ENCODE peak calls at places on chromosomes 16 and 17, in six cellular contexts. One of them, this sample, is unnamed.
A peak's percentile ranks its signal among the peaks of the same experiment; 100 is the strongest.

GRCh38 chr17:72804949-72805348 is 287.5 kb downstream of the SLC39A11 start:
- DNase-seq in left lung: no peak
- DNase-seq in upper lobe of left lung: no peak
- DNase-seq in gastrocnemius medialis: no peak
- DNase-seq in IMR-90: peak; percentile 55
- DNase-seq in colonic mucosa: no peak
- DNase-seq in this sample: no peak

GRCh38 chr17:47638903-47639302 is 10.8 kb upstream of the KPNB1 start:
- DNase-seq in gastrocnemius medialis: no peak
- DNase-seq in colonic mucosa: no peak
- DNase-seq in upper lobe of left lung: no peak
- DNase-seq in IMR-90: no peak
- DNase-seq in left lung: no peak
- DNase-seq in this sample: no peak

GRCh38 chr16:51012396-51012795 is 138.7 kb downstream of the SALL1 start:
- DNase-seq in left lung: no peak
- DNase-seq in IMR-90: no peak
- DNase-seq in upper lobe of left lung: no peak
- DNase-seq in colonic mucosa: no peak
- DNase-seq in gastrocnemius medialis: no peak
- DNase-seq in this sample: no peak

GRCh38 chr17:51739245-51739886 is 419.1 kb downstream of the CA10 start:
- DNase-seq in IMR-90: no peak
- DNase-seq in left lung: no peak
- DNase-seq in gastrocnemius medialis: no peak
- DNase-seq in upper lobe of left lung: no peak
- DNase-seq in colonic mucosa: no peak
- DNase-seq in this sample: no peak

GRCh38 chr17:76709077-76709950 is 1.5 kb downstream of the MXRA7 start:
- DNase-seq in upper lobe of left lung: peak; percentile 79
- DNase-seq in colonic mucosa: peak; percentile 70
- DNase-seq in IMR-90: peak; percentile 99
- DNase-seq in left lung: no peak
- DNase-seq in gastrocnemius medialis: peak; percentile 62
- DNase-seq in this sample: peak; percentile 84

GRCh38 chr16:47861999-47862398 is 293.8 kb downstream of the ABCC12 start:
- DNase-seq in upper lobe of left lung: no peak
- DNase-seq in IMR-90: no peak
- DNase-seq in colonic mucosa: no peak
- DNase-seq in left lung: no peak
- DNase-seq in gastrocnemius medialis: no peak
- DNase-seq in this sample: no peak

GRCh38 chr17:34720760-34721159 is 141.4 kb downstream of the TMEM132E start:
- DNase-seq in left lung: no peak
- DNase-seq in colonic mucosa: no peak
- DNase-seq in upper lobe of left lung: no peak
- DNase-seq in IMR-90: no peak
- DNase-seq in gastrocnemius medialis: no peak
- DNase-seq in this sample: peak; percentile 72

GRCh38 chr17:67994827-67995567 is 1.3 kb downstream of the C17orf58 start:
- DNase-seq in gastrocnemius medialis: no peak
- DNase-seq in upper lobe of left lung: no peak
- DNase-seq in colonic mucosa: peak; percentile 36
- DNase-seq in left lung: no peak
- DNase-seq in IMR-90: peak; percentile 83
- DNase-seq in this sample: peak; percentile 80

GRCh38 chr16:83356266-83356665 is 451.5 kb upstream of the HSBP1 start:
- DNase-seq in IMR-90: peak; percentile 65
- DNase-seq in upper lobe of left lung: no peak
- DNase-seq in gastrocnemius medialis: no peak
- DNase-seq in left lung: no peak
- DNase-seq in colonic mucosa: no peak
- DNase-seq in this sample: peak; percentile 76

GRCh38 chr17:79221597-79221996 is 147.0 kb downstream of the ENGASE start:
- DNase-seq in upper lobe of left lung: no peak
- DNase-seq in gastrocnemius medialis: no peak
- DNase-seq in colonic mucosa: no peak
- DNase-seq in IMR-90: no peak
- DNase-seq in left lung: peak; percentile 46
- DNase-seq in this sample: no peak

GRCh38 chr17:79220715-79221291 is 146.2 kb downstream of the ENGASE start:
- DNase-seq in colonic mucosa: no peak
- DNase-seq in gastrocnemius medialis: no peak
- DNase-seq in IMR-90: no peak
- DNase-seq in left lung: peak; percentile 75
- DNase-seq in upper lobe of left lung: no peak
- DNase-seq in this sample: peak; percentile 28

GRCh38 chr17:79219208-79219935 is 144.7 kb downstream of the ENGASE start:
- DNase-seq in gastrocnemius medialis: no peak
- DNase-seq in left lung: peak; percentile 57
- DNase-seq in colonic mucosa: no peak
- DNase-seq in upper lobe of left lung: no peak
- DNase-seq in IMR-90: no peak
- DNase-seq in this sample: no peak

GRCh38 chr17:79218825-79219200 is 144.2 kb downstream of the ENGASE start:
- DNase-seq in left lung: peak; percentile 67
- DNase-seq in gastrocnemius medialis: no peak
- DNase-seq in upper lobe of left lung: no peak
- DNase-seq in IMR-90: no peak
- DNase-seq in colonic mucosa: no peak
- DNase-seq in this sample: no peak

GRCh38 chr17:79220201-79220714 is 145.6 kb downstream of the ENGASE start:
- DNase-seq in IMR-90: no peak
- DNase-seq in left lung: peak; percentile 70
- DNase-seq in upper lobe of left lung: no peak
- DNase-seq in colonic mucosa: no peak
- DNase-seq in gastrocnemius medialis: no peak
- DNase-seq in this sample: no peak
- H3K4me3 ChIP-seq in IMR-90: no peak overlapping the region
- H3K4me3 ChIP-seq in left lung: no peak overlapping the region
- H3K4me3 ChIP-seq in upper lobe of left lung: no peak overlapping the region
- H3K4me3 ChIP-seq in colonic mucosa: no peak overlapping the region
- H3K4me3 ChIP-seq in gastrocnemius medialis: no peak overlapping the region
- H3K4me3 ChIP-seq in this sample: peak overlapping the region; percentile 23

DNA sequence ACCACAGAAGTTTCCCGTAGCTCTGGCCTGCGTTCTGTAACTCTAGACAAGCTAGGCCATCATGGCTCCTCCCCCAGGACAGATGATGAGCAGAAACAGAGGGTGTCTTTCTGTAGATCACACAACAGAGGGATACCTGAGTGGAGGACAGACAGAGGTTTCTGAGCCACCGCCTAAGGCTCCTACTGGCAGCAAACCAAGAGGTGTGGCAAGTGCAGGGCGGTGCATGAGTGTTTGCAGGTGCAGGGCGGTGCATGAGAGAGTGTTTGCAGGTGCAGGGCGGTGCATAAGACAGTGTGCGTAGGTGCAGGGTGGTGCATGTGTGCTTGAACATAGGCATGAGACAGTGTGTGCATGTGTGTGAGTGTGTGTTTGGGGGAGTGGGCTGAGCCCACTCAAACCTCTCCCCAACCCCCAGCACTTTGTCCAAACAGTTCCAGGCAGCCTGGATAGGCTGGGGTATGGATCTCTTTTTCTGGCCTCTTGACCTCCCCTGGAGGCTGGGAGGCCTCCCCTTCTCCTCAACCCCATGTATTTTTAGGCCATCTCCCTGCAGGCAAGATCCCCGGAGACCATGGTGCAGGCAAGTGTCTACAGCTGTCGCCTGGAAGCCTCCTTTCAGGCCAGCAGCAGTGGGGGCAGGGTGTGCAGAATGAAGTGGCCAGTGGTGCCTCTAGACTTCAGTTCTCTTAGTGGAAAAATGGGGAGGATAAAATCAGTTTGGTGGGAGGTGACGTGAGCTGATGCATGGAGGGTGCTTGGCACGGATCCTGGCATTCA is 53.4 kb upstream of the CBX4 start:
- DNase-seq in IMR-90: no peak
- DNase-seq in colonic mucosa: peak; percentile 91
- DNase-seq in upper lobe of left lung: no peak
- DNase-seq in left lung: no peak
- DNase-seq in gastrocnemius medialis: no peak
- DNase-seq in this sample: peak; percentile 27
- H3K27me3 ChIP-seq in IMR-90: peaks cover 33% of the 10 kb centered on the region
- H3K27me3 ChIP-seq in colonic mucosa: peaks cover 5% of the 10 kb centered on the region
- H3K27me3 ChIP-seq in upper lobe of left lung: no peaks in the 10 kb centered on the region
- H3K27me3 ChIP-seq in left lung: no peaks in the 10 kb centered on the region
- H3K27me3 ChIP-seq in gastrocnemius medialis: peaks cover 28% of the 10 kb centered on the region
- H3K27me3 ChIP-seq in this sample: peaks cover 10% of the 10 kb centered on the region

DNA sequence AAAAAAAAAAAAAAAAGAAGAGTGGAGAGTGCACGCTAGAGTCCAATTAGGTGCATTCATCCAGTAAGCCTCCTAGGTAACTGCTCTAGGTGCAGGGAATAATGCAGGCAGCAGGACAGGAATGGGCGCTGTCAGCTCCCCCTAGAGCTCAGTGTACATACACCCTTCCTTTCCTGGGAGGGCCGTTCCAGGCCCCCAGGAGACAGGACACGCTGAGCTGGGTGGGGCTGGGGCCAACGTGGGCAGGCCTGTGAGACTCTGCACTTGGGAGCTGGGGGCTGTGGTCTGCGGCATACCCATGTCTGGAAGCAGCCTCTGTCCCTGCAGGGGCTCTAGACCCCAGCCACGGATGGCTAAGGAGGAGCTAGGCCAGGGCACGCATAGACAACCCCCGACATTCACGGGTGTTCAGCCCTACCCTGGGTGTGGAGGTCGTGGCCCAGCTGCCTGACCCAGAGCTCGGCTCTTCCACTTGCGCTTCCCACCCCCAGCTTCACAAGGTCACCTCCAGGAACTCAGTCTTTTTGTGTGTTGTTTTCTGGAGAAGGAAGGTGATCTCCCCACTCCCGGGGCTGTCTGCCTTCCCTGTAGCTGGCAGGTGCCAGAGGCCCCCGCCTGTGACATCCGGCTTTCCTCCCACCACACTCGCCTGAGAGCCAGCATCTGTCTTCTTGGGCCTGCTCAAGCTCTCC is 985 bp upstream of the ANTKMT start:
- DNase-seq in colonic mucosa: peak; percentile 43
- DNase-seq in upper lobe of left lung: peak; percentile 39
- DNase-seq in left lung: no peak
- DNase-seq in gastrocnemius medialis: no peak
- DNase-seq in IMR-90: no peak
- DNase-seq in this sample: peak; percentile 41
- TF ChIP-seq CTCF in colonic mucosa: no peak
- TF ChIP-seq CTCF in upper lobe of left lung: no peak
- TF ChIP-seq CTCF in left lung: no peak
- TF ChIP-seq CTCF in gastrocnemius medialis: no peak
- TF ChIP-seq CTCF in IMR-90: peak; percentile 23
- TF ChIP-seq CTCF in this sample: peak; percentile 57

DNA sequence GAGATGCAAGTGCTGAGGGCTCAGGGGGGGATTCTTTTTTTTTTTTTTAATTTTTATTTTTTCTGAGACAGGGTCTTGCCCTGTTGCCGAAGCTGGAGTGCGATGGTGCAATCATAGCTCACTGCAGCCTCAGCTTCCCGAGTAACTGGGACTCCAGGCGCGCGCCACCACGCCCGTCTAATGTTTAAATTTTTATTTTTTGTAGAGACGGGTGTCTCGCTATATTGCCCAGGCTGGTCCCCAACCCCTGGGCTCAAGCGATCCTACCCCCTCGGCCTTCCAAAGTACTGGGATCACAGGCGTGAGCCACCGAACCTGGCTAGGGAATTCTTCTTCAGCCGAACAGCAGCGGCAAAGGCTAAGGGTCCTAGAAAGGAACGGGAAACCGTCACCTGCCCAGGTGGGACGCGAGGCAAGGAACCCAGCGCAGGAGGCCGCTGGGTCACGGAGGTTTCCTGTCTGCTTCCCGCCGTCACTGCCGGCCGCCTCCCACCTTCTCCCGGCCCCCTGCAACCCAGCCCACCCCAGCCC is 13.3 kb upstream of the OR1F1 start:
- DNase-seq in gastrocnemius medialis: no peak
- DNase-seq in upper lobe of left lung: no peak
- DNase-seq in IMR-90: no peak
- DNase-seq in colonic mucosa: no peak
- DNase-seq in left lung: no peak
- DNase-seq in this sample: no peak
- H3K4me3 ChIP-seq in gastrocnemius medialis: no peak overlapping the region
- H3K4me3 ChIP-seq in upper lobe of left lung: no peak overlapping the region
- H3K4me3 ChIP-seq in IMR-90: no peak overlapping the region
- H3K4me3 ChIP-seq in colonic mucosa: no peak overlapping the region
- H3K4me3 ChIP-seq in left lung: no peak overlapping the region
- H3K4me3 ChIP-seq in this sample: peak overlapping the region; percentile 17

DNA sequence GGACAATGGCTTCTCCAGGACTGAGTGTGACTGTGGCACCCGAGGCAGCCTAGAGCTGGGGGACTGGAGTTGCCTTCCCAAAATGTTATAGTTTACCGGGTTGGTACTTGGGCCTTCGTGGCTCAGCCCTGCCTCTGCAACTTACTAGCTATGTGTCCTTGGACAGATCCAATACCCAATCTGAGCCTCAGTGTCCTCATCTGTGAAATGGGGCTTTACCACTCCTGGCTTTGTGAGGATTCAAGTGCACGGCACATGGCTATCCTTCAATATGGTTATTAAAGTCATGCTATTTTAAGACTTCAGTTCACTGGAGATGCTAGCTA is 9.6 kb downstream of the IRX5 start:
- DNase-seq in left lung: no peak
- DNase-seq in upper lobe of left lung: no peak
- DNase-seq in gastrocnemius medialis: no peak
- DNase-seq in colonic mucosa: no peak
- DNase-seq in IMR-90: no peak
- DNase-seq in this sample: no peak
- H3K27me3 ChIP-seq in left lung: peaks cover 59% of the 10 kb centered on the region
- H3K27me3 ChIP-seq in upper lobe of left lung: peaks cover 48% of the 10 kb centered on the region
- H3K27me3 ChIP-seq in gastrocnemius medialis: peaks cover 65% of the 10 kb centered on the region
- H3K27me3 ChIP-seq in colonic mucosa: peaks cover 63% of the 10 kb centered on the region
- H3K27me3 ChIP-seq in IMR-90: peaks cover 74% of the 10 kb centered on the region
- H3K27me3 ChIP-seq in this sample: no peaks in the 10 kb centered on the region